ENCODE peak calls at places on chromosome 18, in six cellular contexts. F is HCT116; V is HFF-Myc; O is CD4-positive, alpha-beta memory T cell; I is stomach; B is brain microvascular endothelial cell. D is an unnamed sample.

GRCh38 chr18:42298744-42299685 is 344.0 kb downstream of the PIK3C3 start:
- DNase-seq in F (peak), V (peak), O (peak), I (peak), B (peak), D (peak)

GRCh38 chr18:62717850-62718229 is 2.5 kb downstream of the PHLPP1 start:
- DNase-seq in F (no peak), V (no peak), O (no peak), I (no peak), B (no peak), D (no peak)

GRCh38 chr18:12744103-12744502 is 41.3 kb downstream of the PSMG2 start:
- DNase-seq in F (peak), V (peak), O (peak), I (no peak), B (peak), D (no peak)

GRCh38 chr18:22088029-22088428 is 81.4 kb upstream of the GATA6 start:
- DNase-seq in F (no peak), V (no peak), O (no peak), I (peak), B (no peak), D (no peak)

GRCh38 chr18:47881752-47882455 is 48.6 kb downstream of the SMAD2 start:
- DNase-seq in F (peak), V (no peak), O (no peak), I (no peak), B (peak), D (peak)

GRCh38 chr18:35345460-35345921 is 1.3 kb upstream of the ZNF24 start:
- DNase-seq in F (no peak), V (no peak), O (no peak), I (peak), B (no peak), D (no peak)

GRCh38 chr18:26185267-26185666 is 41.0 kb upstream of the TAF4B start:
- DNase-seq in F (peak), V (peak), O (no peak), I (no peak), B (no peak), D (no peak)

GRCh38 chr18:77522031-77522675 is 272.5 kb downstream of the GALR1 start:
- DNase-seq in F (no peak), V (no peak), O (no peak), I (no peak), B (no peak), D (no peak)

GRCh38 chr18:41809652-41810051 is 145.4 kb upstream of the PIK3C3 start:
- DNase-seq in F (no peak), V (no peak), O (no peak), I (no peak), B (no peak), D (no peak)

GRCh38 chr18:2921778-2922177 is 75.0 kb downstream of the EMILIN2 start:
- DNase-seq in F (no peak), V (no peak), O (no peak), I (no peak), B (no peak), D (no peak)

GRCh38 chr18:37309059-37309458 is 256.5 kb downstream of the CELF4 start:
- DNase-seq in F (no peak), V (no peak), O (no peak), I (no peak), B (no peak), D (no peak)

GRCh38 chr18:21134895-21135294 is 23.3 kb upstream of the ROCK1 start:
- DNase-seq in F (no peak), V (no peak), O (peak), I (no peak), B (no peak), D (no peak)

GRCh38 chr18:67608909-67609308 is 92.4 kb upstream of the DSEL start:
- DNase-seq in F (no peak), V (no peak), O (no peak), I (no peak), B (peak), D (no peak)

GRCh38 chr18:6729247-6730091 is at the start of gene ARHGAP28:
- DNase-seq in F (no peak), V (peak), O (no peak), I (peak), B (peak), D (peak)

GRCh38 chr18:51400721-51401120 is 203.2 kb upstream of the MEX3C start:
- DNase-seq in F (no peak), V (no peak), O (no peak), I (no peak), B (no peak), D (no peak)

DNA sequence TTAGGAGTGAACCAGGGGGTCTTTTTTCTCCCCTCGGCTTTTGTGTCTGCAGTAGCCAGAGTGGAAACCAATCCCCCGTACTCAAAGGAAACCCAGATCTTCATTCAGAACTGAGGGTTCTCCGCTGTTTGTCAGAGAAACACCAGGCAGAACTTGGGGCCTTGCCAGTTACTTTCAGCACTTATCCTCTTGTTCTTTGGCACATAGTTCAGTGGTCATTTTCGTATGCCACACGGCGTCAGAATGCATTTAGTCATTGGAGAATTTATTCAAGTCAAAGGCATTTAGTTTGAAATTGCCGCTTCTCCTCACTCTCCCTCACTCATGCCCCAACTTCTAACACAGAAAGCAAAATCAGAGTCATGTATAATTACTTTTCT is 102.9 kb downstream of the CABLES1 start:
- DNase-seq in F (no peak), V (no peak), O (no peak), I (peak), B (peak), D (no peak)
- H3K4me3 ChIP-seq in F (no peak), V (no peak), O (peak), I (peak), B (no peak), D (peak)

GRCh38 chr18:48918660-48919415 is 31.9 kb downstream of the SMAD7 start:
- DNase-seq in F (no peak), V (no peak), O (no peak), I (no peak), B (no peak), D (no peak)
- H3K4me3 ChIP-seq in F (no peak), V (no peak), O (no peak), I (no peak), B (no peak), D (no peak)

GRCh38 chr18:73261243-73261642 is 393.5 kb upstream of the NETO1 start:
- DNase-seq in F (no peak), V (no peak), O (no peak), I (no peak), B (no peak), D (no peak)

GRCh38 chr18:73254564-73254963 is 386.8 kb upstream of the NETO1 start:
- DNase-seq in F (no peak), V (no peak), O (no peak), I (no peak), B (no peak), D (no peak)

GRCh38 chr18:73261923-73262322 is 394.1 kb upstream of the NETO1 start:
- DNase-seq in F (no peak), V (no peak), O (no peak), I (no peak), B (no peak), D (no peak)

DNA sequence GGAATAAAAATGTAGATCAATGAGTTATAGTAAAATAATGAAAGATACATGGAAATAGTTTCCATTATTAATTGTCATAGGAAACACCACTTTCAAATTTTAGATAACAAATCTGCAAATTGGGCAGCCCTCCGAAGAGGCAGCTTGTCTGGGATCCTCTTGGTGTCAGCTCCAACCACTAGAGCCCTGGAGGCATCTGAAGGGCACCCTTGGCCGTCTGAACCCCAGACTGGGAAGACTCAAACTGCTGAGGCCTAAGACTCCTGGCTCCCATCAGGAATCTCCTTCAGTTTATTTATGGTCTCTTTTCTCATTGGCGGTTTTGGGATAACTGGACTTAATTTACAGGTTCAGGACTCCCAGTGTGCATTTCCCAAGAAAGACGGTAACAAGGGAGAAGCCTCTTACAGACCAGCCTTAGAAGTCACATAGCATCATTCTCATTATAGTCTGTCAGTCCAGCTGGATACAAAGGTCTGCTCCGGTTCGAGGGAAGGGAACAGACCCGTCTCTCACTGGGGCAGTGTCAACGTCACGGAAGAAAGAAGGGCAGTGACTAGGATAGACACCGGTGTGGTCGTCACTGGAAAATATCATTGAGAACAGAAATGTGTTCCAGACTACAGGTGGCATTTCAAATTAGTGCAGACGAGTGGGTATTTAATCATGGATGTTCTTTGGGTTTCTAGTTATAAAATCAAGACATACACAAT is 390.7 kb upstream of the NETO1 start:
- DNase-seq in F (no peak), V (no peak), O (no peak), I (no peak), B (no peak), D (no peak)
- H3K4me3 ChIP-seq in F (no peak), V (no peak), O (no peak), I (no peak), B (no peak), D (no peak)

GRCh38 chr18:9803698-9804516 is 81.9 kb upstream of the TXNDC2 start:
- DNase-seq in F (no peak), V (no peak), O (no peak), I (no peak), B (no peak), D (no peak)
- H3K4me3 ChIP-seq in F (no peak), V (no peak), O (no peak), I (no peak), B (no peak), D (no peak)

GRCh38 chr18:56451188-56451587 is 187.2 kb downstream of the TXNL1 start:
- DNase-seq in F (no peak), V (no peak), O (no peak), I (no peak), B (no peak), D (no peak)

GRCh38 chr18:56445422-56445821 is 193.0 kb downstream of the TXNL1 start:
- DNase-seq in F (no peak), V (no peak), O (no peak), I (no peak), B (no peak), D (no peak)

GRCh38 chr18:56453576-56453975 is 184.8 kb downstream of the TXNL1 start:
- DNase-seq in F (no peak), V (no peak), O (no peak), I (no peak), B (no peak), D (no peak)

GRCh38 chr18:56443508-56443907 is 194.9 kb downstream of the TXNL1 start:
- DNase-seq in F (no peak), V (no peak), O (no peak), I (no peak), B (no peak), D (no peak)

GRCh38 chr18:56447972-56448371 is 190.4 kb downstream of the TXNL1 start:
- DNase-seq in F (no peak), V (no peak), O (no peak), I (no peak), B (no peak), D (no peak)
- H3K4me3 ChIP-seq in F (no peak), V (no peak), O (no peak), I (no peak), B (no peak), D (no peak)

GRCh38 chr18:46732201-46732600 is 24.7 kb downstream of the ST8SIA5 start:
- DNase-seq in F (no peak), V (no peak), O (no peak), I (no peak), B (no peak), D (no peak)

GRCh38 chr18:46728219-46728930 is 28.5 kb downstream of the ST8SIA5 start:
- DNase-seq in F (no peak), V (no peak), O (no peak), I (no peak), B (no peak), D (no peak)

GRCh38 chr18:46733872-46734271 is 23.0 kb downstream of the ST8SIA5 start:
- DNase-seq in F (no peak), V (no peak), O (no peak), I (no peak), B (no peak), D (no peak)

GRCh38 chr18:46732801-46733200 is 24.1 kb downstream of the ST8SIA5 start:
- DNase-seq in F (no peak), V (no peak), O (no peak), I (no peak), B (no peak), D (no peak)

GRCh38 chr18:46731316-46731715 is 25.5 kb downstream of the ST8SIA5 start:
- DNase-seq in F (no peak), V (no peak), O (no peak), I (no peak), B (no peak), D (no peak)
- H3K4me3 ChIP-seq in F (no peak), V (no peak), O (no peak), I (no peak), B (no peak), D (no peak)